ENCODE peak calls at places on chromosomes 12 and 14, in seven cellular contexts. One of them, this sample, is unnamed.

GRCh38 chr14:50351016-50351415 is 38.9 kb downstream of the DMAC2L start:
- DNase-seq in G401: no peak
- DNase-seq in SHP77: no peak
- DNase-seq in NCI-H1417: no peak
- DNase-seq in stimulated activated CD4-positive, alpha-beta T cell treated with anti-CD3 and anti-CD28 coated beads, Interleukin-1b, Interleukin-23, amount 100 ng/mL, for 1 hour: no peak
- DNase-seq in Karpas-422: no peak
- DNase-seq in left colon: no peak
- DNase-seq in this sample: no peak

GRCh38 chr12:720231-720941 is 32.0 kb upstream of the WNK1 start:
- DNase-seq in G401: no peak
- DNase-seq in SHP77: no peak
- DNase-seq in NCI-H1417: no peak
- DNase-seq in stimulated activated CD4-positive, alpha-beta T cell treated with anti-CD3 and anti-CD28 coated beads, Interleukin-1b, Interleukin-23, amount 100 ng/mL, for 1 hour: no peak
- DNase-seq in Karpas-422: no peak
- DNase-seq in left colon: no peak
- DNase-seq in this sample: no peak

GRCh38 chr12:12983420-12984035 is 16.5 kb downstream of the HEBP1 start:
- DNase-seq in G401: peak; percentile 68
- DNase-seq in SHP77: no peak
- DNase-seq in NCI-H1417: peak; percentile 86
- DNase-seq in stimulated activated CD4-positive, alpha-beta T cell treated with anti-CD3 and anti-CD28 coated beads, Interleukin-1b, Interleukin-23, amount 100 ng/mL, for 1 hour: no peak
- DNase-seq in Karpas-422: no peak
- DNase-seq in left colon: no peak
- DNase-seq in this sample: no peak

GRCh38 chr12:123916729-123917128 is 55.9 kb downstream of the CCDC92 start:
- DNase-seq in G401: no peak
- DNase-seq in SHP77: no peak
- DNase-seq in NCI-H1417: peak; percentile 12
- DNase-seq in stimulated activated CD4-positive, alpha-beta T cell treated with anti-CD3 and anti-CD28 coated beads, Interleukin-1b, Interleukin-23, amount 100 ng/mL, for 1 hour: no peak
- DNase-seq in Karpas-422: no peak
- DNase-seq in left colon: no peak
- DNase-seq in this sample: no peak

GRCh38 chr14:97280526-97280925 is 483.3 kb downstream of the VRK1 start:
- DNase-seq in G401: no peak
- DNase-seq in SHP77: no peak
- DNase-seq in NCI-H1417: no peak
- DNase-seq in stimulated activated CD4-positive, alpha-beta T cell treated with anti-CD3 and anti-CD28 coated beads, Interleukin-1b, Interleukin-23, amount 100 ng/mL, for 1 hour: no peak
- DNase-seq in Karpas-422: no peak
- DNase-seq in left colon: no peak
- DNase-seq in this sample: no peak

GRCh38 chr12:116794725-116795124 is 56.6 kb downstream of the RNFT2 start:
- DNase-seq in G401: no peak
- DNase-seq in SHP77: no peak
- DNase-seq in NCI-H1417: no peak
- DNase-seq in stimulated activated CD4-positive, alpha-beta T cell treated with anti-CD3 and anti-CD28 coated beads, Interleukin-1b, Interleukin-23, amount 100 ng/mL, for 1 hour: no peak
- DNase-seq in Karpas-422: no peak
- DNase-seq in left colon: no peak
- DNase-seq in this sample: no peak

GRCh38 chr14:81449114-81449513 is 49.0 kb upstream of the STON2 start:
- DNase-seq in G401: peak; percentile 38
- DNase-seq in SHP77: no peak
- DNase-seq in NCI-H1417: peak; percentile 43
- DNase-seq in stimulated activated CD4-positive, alpha-beta T cell treated with anti-CD3 and anti-CD28 coated beads, Interleukin-1b, Interleukin-23, amount 100 ng/mL, for 1 hour: no peak
- DNase-seq in Karpas-422: no peak
- DNase-seq in left colon: no peak
- DNase-seq in this sample: peak; percentile 17

GRCh38 chr14:101854366-101854765 is 92.9 kb downstream of the PPP2R5C start:
- DNase-seq in G401: no peak
- DNase-seq in SHP77: no peak
- DNase-seq in NCI-H1417: no peak
- DNase-seq in stimulated activated CD4-positive, alpha-beta T cell treated with anti-CD3 and anti-CD28 coated beads, Interleukin-1b, Interleukin-23, amount 100 ng/mL, for 1 hour: no peak
- DNase-seq in Karpas-422: no peak
- DNase-seq in left colon: no peak
- DNase-seq in this sample: no peak

GRCh38 chr12:25236190-25236589 is 14.5 kb downstream of the KRAS start:
- DNase-seq in G401: no peak
- DNase-seq in SHP77: no peak
- DNase-seq in NCI-H1417: no peak
- DNase-seq in stimulated activated CD4-positive, alpha-beta T cell treated with anti-CD3 and anti-CD28 coated beads, Interleukin-1b, Interleukin-23, amount 100 ng/mL, for 1 hour: no peak
- DNase-seq in Karpas-422: no peak
- DNase-seq in left colon: no peak
- DNase-seq in this sample: no peak

GRCh38 chr12:26277511-26278246 is 82.3 kb downstream of the SSPN start:
- DNase-seq in G401: no peak
- DNase-seq in SHP77: no peak
- DNase-seq in NCI-H1417: no peak
- DNase-seq in stimulated activated CD4-positive, alpha-beta T cell treated with anti-CD3 and anti-CD28 coated beads, Interleukin-1b, Interleukin-23, amount 100 ng/mL, for 1 hour: no peak
- DNase-seq in Karpas-422: no peak
- DNase-seq in left colon: no peak
- DNase-seq in this sample: no peak

GRCh38 chr14:100583245-100583644 is 4.0 kb downstream of the BEGAIN start:
- DNase-seq in G401: no peak
- DNase-seq in SHP77: no peak
- DNase-seq in NCI-H1417: no peak
- DNase-seq in stimulated activated CD4-positive, alpha-beta T cell treated with anti-CD3 and anti-CD28 coated beads, Interleukin-1b, Interleukin-23, amount 100 ng/mL, for 1 hour: no peak
- DNase-seq in Karpas-422: no peak
- DNase-seq in left colon: no peak
- DNase-seq in this sample: no peak

GRCh38 chr12:48447755-48448154 is 24.6 kb upstream of the ANP32D start:
- DNase-seq in G401: no peak
- DNase-seq in SHP77: no peak
- DNase-seq in NCI-H1417: no peak
- DNase-seq in stimulated activated CD4-positive, alpha-beta T cell treated with anti-CD3 and anti-CD28 coated beads, Interleukin-1b, Interleukin-23, amount 100 ng/mL, for 1 hour: no peak
- DNase-seq in Karpas-422: no peak
- DNase-seq in left colon: no peak
- DNase-seq in this sample: no peak

GRCh38 chr14:89748004-89748403 is 206.5 kb downstream of the EFCAB11 start:
- DNase-seq in G401: no peak
- DNase-seq in SHP77: no peak
- DNase-seq in NCI-H1417: no peak
- DNase-seq in stimulated activated CD4-positive, alpha-beta T cell treated with anti-CD3 and anti-CD28 coated beads, Interleukin-1b, Interleukin-23, amount 100 ng/mL, for 1 hour: no peak
- DNase-seq in Karpas-422: no peak
- DNase-seq in left colon: no peak
- DNase-seq in this sample: no peak

GRCh38 chr14:77965919-77966435 is 166.1 kb downstream of the ADCK1 start:
- DNase-seq in G401: no peak
- DNase-seq in SHP77: peak; percentile 23
- DNase-seq in NCI-H1417: peak; percentile 25
- DNase-seq in stimulated activated CD4-positive, alpha-beta T cell treated with anti-CD3 and anti-CD28 coated beads, Interleukin-1b, Interleukin-23, amount 100 ng/mL, for 1 hour: no peak
- DNase-seq in Karpas-422: no peak
- DNase-seq in left colon: no peak
- DNase-seq in this sample: no peak

GRCh38 chr12:122961551-122962329 is 4.5 kb downstream of the ABCB9 start:
- DNase-seq in G401: no peak
- DNase-seq in SHP77: no peak
- DNase-seq in NCI-H1417: peak; percentile 12
- DNase-seq in stimulated activated CD4-positive, alpha-beta T cell treated with anti-CD3 and anti-CD28 coated beads, Interleukin-1b, Interleukin-23, amount 100 ng/mL, for 1 hour: no peak
- DNase-seq in Karpas-422: no peak
- DNase-seq in left colon: peak; percentile 26
- DNase-seq in this sample: no peak

GRCh38 chr14:58918066-58918465 is 270.4 kb upstream of the DAAM1 start:
- DNase-seq in G401: no peak
- DNase-seq in SHP77: no peak
- DNase-seq in NCI-H1417: no peak
- DNase-seq in stimulated activated CD4-positive, alpha-beta T cell treated with anti-CD3 and anti-CD28 coated beads, Interleukin-1b, Interleukin-23, amount 100 ng/mL, for 1 hour: no peak
- DNase-seq in Karpas-422: no peak
- DNase-seq in left colon: no peak
- DNase-seq in this sample: no peak

GRCh38 chr12:47949441-47950341 is 13.7 kb upstream of the TMEM106C start:
- DNase-seq in G401: peak; percentile 52
- DNase-seq in SHP77: peak; percentile 17
- DNase-seq in NCI-H1417: peak; percentile 69
- DNase-seq in stimulated activated CD4-positive, alpha-beta T cell treated with anti-CD3 and anti-CD28 coated beads, Interleukin-1b, Interleukin-23, amount 100 ng/mL, for 1 hour: no peak
- DNase-seq in Karpas-422: peak; percentile 77
- DNase-seq in left colon: peak; percentile 81
- DNase-seq in this sample: peak; percentile 69

GRCh38 chr14:24398943-24399801 is at the start of gene NYNRIN:
- DNase-seq in G401: peak; percentile 59
- DNase-seq in SHP77: no peak
- DNase-seq in NCI-H1417: peak; percentile 64
- DNase-seq in stimulated activated CD4-positive, alpha-beta T cell treated with anti-CD3 and anti-CD28 coated beads, Interleukin-1b, Interleukin-23, amount 100 ng/mL, for 1 hour: no peak
- DNase-seq in Karpas-422: no peak
- DNase-seq in left colon: peak; percentile 57
- DNase-seq in this sample: no peak

GRCh38 chr14:102504302-102504950 is 5.2 kb downstream of the ANKRD9 start:
- DNase-seq in G401: peak; percentile 67
- DNase-seq in SHP77: no peak
- DNase-seq in NCI-H1417: no peak
- DNase-seq in stimulated activated CD4-positive, alpha-beta T cell treated with anti-CD3 and anti-CD28 coated beads, Interleukin-1b, Interleukin-23, amount 100 ng/mL, for 1 hour: no peak
- DNase-seq in Karpas-422: no peak
- DNase-seq in left colon: no peak
- DNase-seq in this sample: no peak